ENCODE peak calls at places on chromosome 7, in seven cellular contexts. R, Y, H, O, F, D and Q are unnamed samples.

GRCh38 chr7:73482746-73483145 is 39.3 kb downstream of the BAZ1B start:
- DNase-seq in F (no peak), Y (no peak), H (no peak), R (no peak), O (no peak), D (no peak), Q (no peak)

GRCh38 chr7:80859272-80859970 is 59.4 kb downstream of the SEMA3C start:
- DNase-seq in Y (no peak), H (no peak), O (no peak), R (peak; percentile 21), F (peak; percentile 37), D (peak; percentile 24), Q (no peak)

GRCh38 chr7:71652551-71652950 is 520.6 kb downstream of the GALNT17 start:
- DNase-seq in R (no peak), D (no peak), O (no peak), Y (no peak), H (no peak), F (no peak), Q (no peak)

GRCh38 chr7:76326646-76327233 is 24.3 kb downstream of the HSPB1 start:
- DNase-seq in R (no peak), F (no peak), Y (no peak), O (peak; percentile 72), H (no peak), D (peak; percentile 61), Q (no peak)

GRCh38 chr7:20998309-20998708 is 211.6 kb upstream of the SP8 start:
- DNase-seq in R (no peak), H (peak; percentile 62), Y (no peak), O (no peak), D (no peak), F (no peak), Q (no peak)

GRCh38 chr7:115232041-115232440 is 310.1 kb downstream of the MDFIC start:
- DNase-seq in D (no peak), R (no peak), Y (no peak), O (no peak), F (no peak), H (no peak), Q (no peak)

GRCh38 chr7:134678115-134678514 is 31.5 kb downstream of the BPGM start:
- DNase-seq in R (no peak), Y (no peak), H (no peak), O (no peak), F (no peak), D (no peak), Q (no peak)

GRCh38 chr7:141974831-141975230 is 1.3 kb upstream of the TAS2R38 start:
- DNase-seq in R (no peak), D (no peak), H (peak; percentile 44), O (no peak), Y (no peak), F (no peak), Q (no peak)

GRCh38 chr7:119545118-119545517 is 727.9 kb upstream of the KCND2 start:
- DNase-seq in D (peak; percentile 22), F (no peak), R (no peak), O (peak; percentile 7), H (peak; percentile 13), Y (no peak), Q (peak; percentile 81)

GRCh38 chr7:83456413-83456812 is 192.5 kb downstream of the SEMA3E start:
- DNase-seq in O (no peak), F (no peak), D (no peak), Y (no peak), R (no peak), H (no peak), Q (no peak)

GRCh38 chr7:21507627-21508343 is 35.1 kb upstream of the DNAH11 start:
- DNase-seq in Y (no peak), R (no peak), O (peak; percentile 6), D (peak; percentile 54), F (peak; percentile 19), H (peak; percentile 40), Q (no peak)

GRCh38 chr7:13921062-13921461 is 68.4 kb downstream of the ETV1 start:
- DNase-seq in F (no peak), Y (no peak), R (no peak), H (no peak), O (no peak), D (peak; percentile 38), Q (no peak)

GRCh38 chr7:148382585-148382984 is 208.0 kb upstream of the C7orf33 start:
- DNase-seq in D (no peak), Y (no peak), H (no peak), O (no peak), F (no peak), R (no peak), Q (no peak)

GRCh38 chr7:130667593-130668257 is 823 bp downstream of the COPG2 start:
- DNase-seq in F (no peak), Y (no peak), O (peak; percentile 26), R (no peak), D (peak; percentile 14), H (peak; percentile 18), Q (no peak)

GRCh38 chr7:101271021-101271420 is 26.1 kb upstream of the FIS1 start:
- DNase-seq in D (no peak), O (no peak), F (no peak), R (no peak), H (no peak), Y (no peak), Q (no peak)

GRCh38 chr7:43522406-43523156 is 60.3 kb upstream of the STK17A start:
- DNase-seq in Y (no peak), O (peak; percentile 76), F (no peak), H (no peak), R (no peak), D (peak; percentile 37), Q (peak; percentile 91)

GRCh38 chr7:8205572-8205971 is 56.4 kb downstream of the ICA1 start:
- DNase-seq in H (no peak), Y (no peak), O (no peak), F (no peak), R (no peak), D (no peak), Q (no peak)

GRCh38 chr7:6430271-6430940 is 17.3 kb downstream of the DAGLB start:
- DNase-seq in F (no peak), R (no peak), Y (no peak), H (no peak), D (peak; percentile 57), O (no peak), Q (no peak)

GRCh38 chr7:97480700-97481410 is 251.0 kb upstream of the TAC1 start:
- DNase-seq in Y (no peak), O (no peak), R (no peak), D (no peak), H (peak; percentile 19), F (no peak), Q (no peak)

GRCh38 chr7:73669858-73670385 is 2.3 kb downstream of the VPS37D start:
- DNase-seq in D (no peak), H (no peak), O (no peak), F (no peak), R (no peak), Y (no peak), Q (no peak)

GRCh38 chr7:4692055-4692454 is 10.0 kb downstream of the FOXK1 start:
- DNase-seq in Y (no peak), H (no peak), R (no peak), D (no peak), O (no peak), F (no peak), Q (no peak)

GRCh38 chr7:4690953-4691856 is 9.1 kb downstream of the FOXK1 start:
- DNase-seq in H (no peak), Y (no peak), O (no peak), D (no peak), F (no peak), R (no peak), Q (no peak)

GRCh38 chr7:4694653-4695335 is 12.7 kb downstream of the FOXK1 start:
- DNase-seq in F (peak; percentile 76), Y (no peak), H (peak; percentile 27), O (no peak), R (peak; percentile 53), D (peak; percentile 55), Q (no peak)

GRCh38 chr7:4693152-4693551 is 11.1 kb downstream of the FOXK1 start:
- DNase-seq in D (no peak), Y (no peak), O (no peak), F (no peak), H (no peak), R (no peak), Q (no peak)

DNA sequence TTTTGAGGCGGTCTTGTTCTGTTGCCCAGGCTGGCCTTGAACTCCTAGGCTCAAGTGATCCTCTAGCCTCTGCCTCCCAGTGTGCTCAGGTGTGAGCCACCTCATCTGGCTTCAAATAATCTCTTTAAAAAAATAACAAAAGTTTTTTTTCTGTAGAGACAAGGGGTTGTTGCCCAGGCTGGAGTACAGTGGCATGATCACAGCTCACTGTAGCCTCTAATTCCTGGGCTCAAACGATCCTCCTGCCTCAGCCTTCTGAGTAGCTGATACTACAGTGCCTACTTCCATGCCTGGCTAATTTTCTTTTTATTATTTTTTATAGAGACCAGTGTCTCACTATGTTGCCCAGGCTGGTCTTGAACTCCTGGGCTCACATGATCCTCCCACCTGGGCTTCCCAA is 11.7 kb downstream of the FOXK1 start:
- DNase-seq in R (no peak), D (no peak), O (no peak), F (no peak), H (no peak), Y (no peak), Q (no peak)
- H3K27ac ChIP-seq in R (peak overlapping the region; percentile 67), D (no peak overlapping the region), O (peak overlapping the region; percentile 3), F (peak overlapping the region; percentile 91), H (no peak overlapping the region), Y (no peak overlapping the region), Q (no peak overlapping the region)

DNA sequence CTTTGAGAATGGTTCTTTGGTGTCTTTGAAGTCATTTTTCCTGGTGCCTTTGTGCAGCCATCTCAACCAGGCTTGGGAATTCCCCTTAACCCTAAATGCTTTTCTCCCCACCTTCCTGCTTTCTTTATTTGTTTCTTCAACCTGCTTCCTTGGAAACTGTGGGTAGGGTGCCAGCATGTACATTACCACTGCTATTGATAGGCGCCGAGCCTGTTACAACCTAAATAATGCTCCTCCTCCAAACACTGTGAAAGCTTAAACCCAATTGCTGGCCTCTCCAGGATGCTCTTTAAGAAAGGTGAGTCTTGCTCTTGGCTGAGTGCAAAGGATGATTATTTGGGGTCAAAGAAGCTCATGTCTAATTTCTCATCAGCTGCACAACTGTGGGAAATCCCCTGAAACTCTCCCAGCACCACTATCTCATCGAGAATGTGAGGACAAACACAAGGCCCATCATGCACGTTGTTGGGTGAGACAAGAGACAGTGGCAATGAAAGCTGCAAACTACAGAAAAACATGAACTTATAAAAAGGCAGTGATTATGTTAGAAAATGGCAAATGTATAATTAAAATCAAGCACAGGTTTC is 285.5 kb upstream of the IGFBP3 start:
- DNase-seq in F (no peak), R (no peak), Y (no peak), D (no peak), H (no peak), O (no peak), Q (no peak)
- H3K27ac ChIP-seq in F (no peak overlapping the region), R (no peak overlapping the region), Y (no peak overlapping the region), D (no peak overlapping the region), H (peak overlapping the region; percentile 78), O (no peak overlapping the region), Q (no peak overlapping the region)

DNA sequence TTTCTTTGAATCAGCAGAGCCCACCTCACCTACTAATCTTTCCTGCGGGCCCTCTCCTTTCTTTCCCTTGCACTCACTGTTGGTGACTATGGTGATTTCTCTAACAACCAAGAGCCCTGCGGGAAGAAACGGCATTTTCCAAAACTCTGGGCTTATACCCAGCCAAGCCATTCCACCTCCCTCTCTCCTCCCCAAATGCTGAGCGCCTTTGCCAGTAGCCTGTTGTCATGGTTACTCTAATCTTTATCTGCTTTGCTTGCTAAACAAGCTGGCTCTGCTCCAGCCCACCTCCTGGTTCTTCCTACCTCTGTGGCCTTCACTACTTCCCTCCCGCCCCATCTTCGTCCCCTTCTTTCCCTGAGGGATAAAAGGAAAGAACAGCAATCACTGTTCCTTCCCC is 86.7 kb downstream of the DGKI start:
- DNase-seq in Y (no peak), H (peak; percentile 14), D (no peak), F (no peak), O (no peak), R (no peak), Q (no peak)
- H3K27ac ChIP-seq in Y (no peak overlapping the region), H (no peak overlapping the region), D (no peak overlapping the region), F (no peak overlapping the region), O (no peak overlapping the region), R (no peak overlapping the region), Q (no peak overlapping the region)

GRCh38 chr7:112500619-112501018 is 19.8 kb downstream of the LSMEM1 start:
- DNase-seq in D (no peak), H (no peak), R (no peak), Y (no peak), F (no peak), O (no peak), Q (no peak)
- H3K27ac ChIP-seq in D (no peak overlapping the region), H (no peak overlapping the region), R (no peak overlapping the region), Y (no peak overlapping the region), F (no peak overlapping the region), O (no peak overlapping the region), Q (no peak overlapping the region)